ENCODE peak calls at places on chromosome 2, in nine cellular contexts. V is retinal pigment epithelial cell; J is left colon; Z is left cardiac atrium; W is GM12865; L is HepG2; F is CD8-positive, alpha-beta memory T cell; D is GM12891; I is NCI-H1930. X is an unnamed sample.

GRCh38 chr2:216450784-216451183 is 38.5 kb downstream of the SMARCAL1 start:
- DNase-seq in V (no peak), J (no peak), Z (no peak), W (no peak), L (no peak), F (no peak), D (no peak), I (no peak), X (no peak)

GRCh38 chr2:232537079-232537478 is 2.4 kb upstream of the CHRNG start:
- DNase-seq in V (no peak), J (peak; percentile 44), Z (no peak), W (no peak), L (peak; percentile 48), F (no peak), D (no peak), I (no peak), X (no peak)

GRCh38 chr2:226618875-226619605 is 180.6 kb downstream of the IRS1 start:
- DNase-seq in V (no peak), J (no peak), Z (no peak), W (no peak), L (peak; percentile 98), F (no peak), D (no peak), I (no peak), X (no peak)

GRCh38 chr2:240624011-240624949 is 1.0 kb upstream of the GPR35 start:
- DNase-seq in V (no peak), J (peak; percentile 31), Z (peak; percentile 14), W (no peak), L (no peak), F (no peak), D (no peak), I (no peak), X (no peak)

GRCh38 chr2:158512323-158512722 is 55.6 kb downstream of the PKP4 start:
- DNase-seq in V (no peak), J (no peak), Z (no peak), W (no peak), L (no peak), F (no peak), D (no peak), I (no peak), X (no peak)

GRCh38 chr2:235851841-235852527 is 316.2 kb downstream of the GBX2 start:
- DNase-seq in V (no peak), J (no peak), Z (no peak), W (no peak), L (no peak), F (no peak), D (no peak), I (no peak), X (no peak)

GRCh38 chr2:145744541-145745386 is 1224.8 kb upstream of the ZEB2 start:
- DNase-seq in V (no peak), J (no peak), Z (no peak), W (peak; percentile 35), L (no peak), F (no peak), D (no peak), I (no peak), X (no peak)

GRCh38 chr2:215723011-215723410 is 287.1 kb upstream of the FN1 start:
- DNase-seq in V (no peak), J (no peak), Z (no peak), W (no peak), L (no peak), F (no peak), D (no peak), I (no peak), X (no peak)

GRCh38 chr2:42941633-42942176 is 149.3 kb upstream of the HAAO start:
- DNase-seq in V (no peak), J (no peak), Z (no peak), W (no peak), L (peak; percentile 87), F (no peak), D (no peak), I (no peak), X (no peak)

GRCh38 chr2:27185331-27186026 is 26.4 kb upstream of the ATRAID start:
- DNase-seq in V (no peak), J (peak; percentile 20), Z (peak; percentile 48), W (no peak), L (peak; percentile 86), F (no peak), D (no peak), I (no peak), X (no peak)

GRCh38 chr2:223416826-223417610 is 185.1 kb downstream of the SCG2 start:
- DNase-seq in V (no peak), J (no peak), Z (peak; percentile 20), W (no peak), L (no peak), F (no peak), D (no peak), I (no peak), X (no peak)

GRCh38 chr2:233247744-233248143 is 3.7 kb upstream of the ATG16L1 start:
- DNase-seq in V (no peak), J (no peak), Z (no peak), W (peak; percentile 25), L (peak; percentile 61), F (peak; percentile 13), D (no peak), I (no peak), X (no peak)

GRCh38 chr2:101617188-101617587 is 80.3 kb upstream of the MAP4K4 start:
- DNase-seq in V (peak; percentile 7), J (no peak), Z (no peak), W (no peak), L (peak; percentile 45), F (no peak), D (no peak), I (no peak), X (no peak)

GRCh38 chr2:219871396-219871795 is 244.0 kb downstream of the SLC4A3 start:
- DNase-seq in V (no peak), J (no peak), Z (no peak), W (no peak), L (no peak), F (no peak), D (no peak), I (no peak), X (no peak)

GRCh38 chr2:216850665-216851327 is 9.1 kb downstream of the TNP1 start:
- DNase-seq in V (no peak), J (no peak), Z (no peak), W (no peak), L (no peak), F (peak; percentile 20), D (no peak), I (no peak), X (no peak)

GRCh38 chr2:73088211-73088610 is 16.7 kb upstream of the SFXN5 start:
- DNase-seq in V (no peak), J (no peak), Z (no peak), W (no peak), L (no peak), F (no peak), D (no peak), I (no peak), X (no peak)